ENCODE peak calls at places on chromosomes 1 and 21, in four cellular contexts. G is thoracic aorta, E is SK-N-SH, C is anterior cingulate cortex. P is an unnamed sample.

GRCh38 chr1:84298336-84298687 is 3.2 kb upstream of the SAMD13 start:
- DNase-seq in G (peak; percentile 10), E (peak; percentile 88), C (peak; percentile 73), P (peak; percentile 73)

GRCh38 chr1:245458234-245458633 is 303.4 kb downstream of the KIF26B start:
- DNase-seq in G (no peak), E (no peak), C (no peak), P (no peak)

GRCh38 chr1:68384321-68384813 is 65.4 kb downstream of the RPE65 start:
- DNase-seq in G (peak; percentile 9), E (no peak), C (peak; percentile 20), P (no peak)

GRCh38 chr1:12770620-12771019 is 2.9 kb upstream of the PRAMEF12 start:
- DNase-seq in G (no peak), E (no peak), C (no peak), P (no peak)

GRCh38 chr1:65066766-65067490 is 81.1 kb upstream of the AK4 start:
- DNase-seq in G (peak; percentile 88), E (peak; percentile 87), C (peak; percentile 81), P (peak; percentile 60)

GRCh38 chr1:94608852-94609570 is 67.5 kb upstream of the F3 start:
- DNase-seq in G (no peak), E (no peak), C (no peak), P (no peak)

GRCh38 chr1:92459871-92460320 is 26.8 kb downstream of the GFI1 start:
- DNase-seq in G (no peak), E (no peak), C (no peak), P (no peak)

GRCh38 chr21:45979141-45979631 is 2.4 kb upstream of the COL6A1 start:
- DNase-seq in G (no peak), E (peak; percentile 18), C (no peak), P (no peak)

GRCh38 chr1:27357281-27358037 is 9.3 kb downstream of the MAP3K6 start:
- DNase-seq in G (no peak), E (peak; percentile 97), C (no peak), P (peak; percentile 77)

GRCh38 chr1:61853545-61853944 is 111.3 kb downstream of the PATJ start:
- DNase-seq in G (no peak), E (peak; percentile 31), C (no peak), P (peak; percentile 8)

P was measured in OCI-LY7.